ENCODE peak calls at places on chromosome 18, in four cellular contexts. N is HepG2, S is K562, Q is WTC11. W is an unnamed sample.

GRCh38 chr18:48841381-48842258 is 109.1 kb downstream of the SMAD7 start:
- DNase-seq in N (peak), S (peak), Q (no peak), W (no peak)

GRCh38 chr18:32439802-32440201 is 30.9 kb downstream of the GAREM1 start:
- DNase-seq in N (no peak), S (no peak), Q (peak), W (peak)

GRCh38 chr18:48929951-48930713 is 20.6 kb downstream of the SMAD7 start:
- DNase-seq in N (peak), S (no peak), Q (no peak), W (no peak)

GRCh38 chr18:79583984-79584401 is 95.6 kb upstream of the CTDP1 start:
- DNase-seq in N (no peak), S (no peak), Q (no peak), W (no peak)

GRCh38 chr18:32389868-32390267 is 80.8 kb downstream of the GAREM1 start:
- DNase-seq in N (no peak), S (no peak), Q (no peak), W (no peak)

GRCh38 chr18:4854664-4855063 is 342.4 kb downstream of the AKAIN1 start:
- DNase-seq in N (no peak), S (no peak), Q (peak), W (no peak)

GRCh38 chr18:44130365-44130942 is 550.2 kb upstream of the SETBP1 start:
- DNase-seq in N (peak), S (peak), Q (peak), W (peak)

GRCh38 chr18:79512461-79513380 is 117.0 kb downstream of the NFATC1 start:
- DNase-seq in N (no peak), S (no peak), Q (no peak), W (no peak)

GRCh38 chr18:60372598-60372997 is at the start of gene MC4R:
- DNase-seq in N (no peak), S (no peak), Q (no peak), W (peak)

GRCh38 chr18:78676622-78677482 is 302.8 kb upstream of the SALL3 start:
- DNase-seq in N (no peak), S (no peak), Q (no peak), W (no peak)

GRCh38 chr18:7941533-7941932 is 374.4 kb downstream of the PTPRM start:
- DNase-seq in N (no peak), S (no peak), Q (no peak), W (no peak)

GRCh38 chr18:24234850-24235418 is 96.1 kb downstream of the CABYR start:
- DNase-seq in N (no peak), S (no peak), Q (no peak), W (no peak)

GRCh38 chr18:55323051-55323994 is 264.7 kb downstream of the TCF4 start:
- DNase-seq in N (no peak), S (no peak), Q (no peak), W (no peak)

GRCh38 chr18:9788860-9789259 is 80.8 kb downstream of the RAB31 start:
- DNase-seq in N (no peak), S (no peak), Q (no peak), W (no peak)

GRCh38 chr18:24016643-24017042 is 2.1 kb downstream of the TTC39C start:
- DNase-seq in N (peak), S (no peak), Q (no peak), W (peak)

GRCh38 chr18:36398419-36398818 is 100.9 kb downstream of the FHOD3 start:
- DNase-seq in N (no peak), S (no peak), Q (no peak), W (no peak)
- TF ChIP-seq ELF4 in N (no peak), S (no peak), Q (no peak), W (no peak)

GRCh38 chr18:37701967-37702366 is 136.4 kb upstream of the CELF4 start:
- DNase-seq in N (no peak), S (no peak), Q (no peak), W (no peak)
- TF ChIP-seq ELF4 in N (no peak), S (no peak), Q (no peak), W (no peak)

DNA sequence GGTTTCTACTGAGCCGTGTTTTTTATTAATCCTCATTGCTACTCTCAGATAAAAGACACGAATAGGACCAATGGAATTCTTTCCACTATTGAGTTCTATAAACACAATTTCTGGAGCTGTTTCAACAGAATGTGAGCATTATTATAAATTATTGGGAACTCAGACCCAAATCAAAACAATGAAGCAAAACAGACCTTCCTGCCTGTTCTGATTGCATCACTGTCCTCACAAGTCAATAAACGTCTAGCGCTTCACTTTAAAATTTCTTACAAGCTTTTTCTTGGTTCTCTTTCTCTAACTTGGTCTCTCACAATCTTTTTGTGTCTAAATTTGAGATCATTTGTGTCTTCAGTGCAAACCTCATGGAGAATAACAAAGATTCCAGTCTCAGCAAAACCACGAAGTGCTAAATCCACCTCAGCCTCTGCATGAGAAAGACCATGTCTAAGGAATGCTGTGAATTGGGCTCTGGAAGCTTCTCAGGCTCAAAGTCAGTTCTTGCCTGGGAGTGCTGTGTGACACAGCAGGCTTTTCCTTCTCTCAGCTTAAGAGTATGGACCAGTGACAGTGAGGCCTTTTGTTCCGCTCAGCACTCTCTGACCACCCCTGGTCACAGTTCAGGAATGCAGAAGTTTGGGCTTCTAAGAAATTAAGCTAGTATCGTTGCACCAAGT is 22.8 kb downstream of the ARHGAP28 start:
- DNase-seq in N (no peak), S (no peak), Q (peak), W (no peak)
- TF ChIP-seq ELF4 in N (no peak), S (no peak), Q (no peak), W (no peak)

GRCh38 chr18:22674300-22674699 is 256.6 kb upstream of the CTAGE1 start:
- DNase-seq in N (no peak), S (no peak), Q (no peak), W (no peak)

GRCh38 chr18:22678486-22678885 is 254.6 kb upstream of the RBBP8 start:
- DNase-seq in N (no peak), S (no peak), Q (no peak), W (no peak)

GRCh38 chr18:22673182-22673862 is 255.6 kb upstream of the CTAGE1 start:
- DNase-seq in N (no peak), S (no peak), Q (no peak), W (no peak)

GRCh38 chr18:22675006-22675405 is 257.3 kb upstream of the CTAGE1 start:
- DNase-seq in N (no peak), S (no peak), Q (no peak), W (no peak)

GRCh38 chr18:22676423-22676822 is 256.7 kb upstream of the RBBP8 start:
- DNase-seq in N (no peak), S (no peak), Q (no peak), W (no peak)
- TF ChIP-seq ELF4 in N (no peak), S (no peak), Q (no peak), W (no peak)

DNA sequence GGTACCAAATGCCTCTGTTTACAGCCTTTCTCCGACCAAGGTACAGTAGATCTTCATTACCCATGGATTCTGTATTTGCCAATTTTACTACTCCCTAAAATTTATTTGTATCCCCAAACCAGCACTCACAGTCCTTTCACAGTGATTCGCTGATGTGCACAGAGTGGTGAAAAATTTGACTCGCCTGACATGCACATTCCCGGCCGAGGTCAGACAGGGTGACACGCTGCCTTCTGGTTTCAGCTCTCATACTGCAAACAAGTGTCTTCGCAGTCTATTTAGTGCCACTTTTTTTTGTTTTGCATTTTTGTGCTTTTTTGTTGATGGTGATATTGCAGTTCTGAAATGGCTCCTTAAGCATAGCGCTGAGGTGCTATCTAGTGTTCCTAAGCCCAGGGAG is 71.0 kb downstream of the MAPK4 start:
- DNase-seq in N (no peak), S (no peak), Q (no peak), W (no peak)
- TF ChIP-seq ELF4 in N (no peak), S (no peak), Q (no peak), W (no peak)

GRCh38 chr18:59051470-59052165 is 88.1 kb upstream of the SEC11C start:
- DNase-seq in N (no peak), S (no peak), Q (no peak), W (no peak)
- TF ChIP-seq ELF4 in N (no peak), S (no peak), Q (no peak), W (no peak)

GRCh38 chr18:11689031-11689971 is at the start of gene GNAL:
- DNase-seq in N (peak), S (peak), Q (peak), W (peak)

GRCh38 chr18:11695736-11696135 is 6.7 kb downstream of the GNAL start:
- DNase-seq in N (no peak), S (no peak), Q (no peak), W (no peak)

DNA sequence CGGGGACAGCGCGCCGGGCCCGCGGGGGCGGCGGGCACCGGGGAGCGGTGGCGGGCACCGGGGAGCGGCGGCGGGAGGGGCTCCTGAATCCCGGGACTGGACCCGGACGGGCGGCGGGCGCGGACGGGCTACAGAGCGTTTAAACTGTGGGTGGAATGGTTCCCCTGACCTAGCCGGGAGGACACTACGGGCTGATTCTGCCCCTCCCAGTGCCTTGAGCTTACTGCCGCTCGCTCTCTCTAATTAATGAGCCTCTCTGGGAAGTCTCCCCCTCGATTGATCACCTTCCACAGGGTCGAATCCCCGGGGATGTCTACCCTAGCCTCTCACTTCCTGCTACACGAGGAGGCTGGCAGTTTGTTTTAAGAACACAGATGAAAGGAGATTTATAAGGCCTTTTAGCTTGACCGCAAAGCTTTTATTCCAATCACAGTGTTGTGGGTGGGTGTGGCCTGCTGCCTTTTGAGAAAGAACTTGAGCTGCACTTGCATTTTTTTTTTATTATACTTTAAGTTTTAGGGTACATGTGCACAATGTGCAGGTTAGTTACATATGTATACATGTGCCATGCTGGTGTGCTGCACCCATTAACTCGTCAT is 1.0 kb downstream of the GNAL start:
- DNase-seq in N (no peak), S (no peak), Q (no peak), W (peak)
- TF ChIP-seq ELF4 in N (no peak), S (no peak), Q (no peak), W (no peak)

W was measured in HEK293T.